ENCODE peak calls at places on chromosome 14, in nine cellular contexts. One of them, this sample, is unnamed.

GRCh38 chr14:68770553-68771286 is 22.1 kb downstream of the ZFP36L1 start:
- DNase-seq in WERI-Rb-1: no peak
- DNase-seq in NCI-H345: no peak
- DNase-seq in GM04503: no peak
- DNase-seq in T-cell: no peak
- DNase-seq in T-helper 1 cell: no peak
- DNase-seq in OCI-LY7: no peak
- DNase-seq in astrocyte of the spinal cord: no peak
- DNase-seq in activated gamma-delta T cell treated with anti-CD3 and anti-CD28 coated beads, Interleukin-2, amount 50 U/mL, for 16 hours: no peak
- DNase-seq in this sample: no peak

GRCh38 chr14:91413547-91414474 is 3.8 kb downstream of the CCDC88C start:
- DNase-seq in WERI-Rb-1: peak; percentile 15
- DNase-seq in NCI-H345: peak; percentile 90
- DNase-seq in GM04503: no peak
- DNase-seq in T-cell: peak; percentile 34
- DNase-seq in T-helper 1 cell: peak; percentile 68
- DNase-seq in OCI-LY7: peak; percentile 51
- DNase-seq in astrocyte of the spinal cord: no peak
- DNase-seq in activated gamma-delta T cell treated with anti-CD3 and anti-CD28 coated beads, Interleukin-2, amount 50 U/mL, for 16 hours: no peak
- DNase-seq in this sample: no peak

GRCh38 chr14:95014036-95014435 is 143.3 kb downstream of the DICER1 start:
- DNase-seq in WERI-Rb-1: no peak
- DNase-seq in NCI-H345: no peak
- DNase-seq in GM04503: no peak
- DNase-seq in T-cell: no peak
- DNase-seq in T-helper 1 cell: no peak
- DNase-seq in OCI-LY7: no peak
- DNase-seq in astrocyte of the spinal cord: no peak
- DNase-seq in activated gamma-delta T cell treated with anti-CD3 and anti-CD28 coated beads, Interleukin-2, amount 50 U/mL, for 16 hours: no peak
- DNase-seq in this sample: no peak

GRCh38 chr14:95776798-95777615 is 63.1 kb upstream of the TCL1A start:
- DNase-seq in WERI-Rb-1: no peak
- DNase-seq in NCI-H345: peak; percentile 79
- DNase-seq in GM04503: no peak
- DNase-seq in T-cell: no peak
- DNase-seq in T-helper 1 cell: no peak
- DNase-seq in OCI-LY7: no peak
- DNase-seq in astrocyte of the spinal cord: no peak
- DNase-seq in activated gamma-delta T cell treated with anti-CD3 and anti-CD28 coated beads, Interleukin-2, amount 50 U/mL, for 16 hours: no peak
- DNase-seq in this sample: no peak

GRCh38 chr14:35155962-35156361 is 33.6 kb downstream of the PRORP start:
- DNase-seq in WERI-Rb-1: no peak
- DNase-seq in NCI-H345: no peak
- DNase-seq in GM04503: no peak
- DNase-seq in T-cell: no peak
- DNase-seq in T-helper 1 cell: no peak
- DNase-seq in OCI-LY7: peak; percentile 33
- DNase-seq in astrocyte of the spinal cord: peak; percentile 50
- DNase-seq in activated gamma-delta T cell treated with anti-CD3 and anti-CD28 coated beads, Interleukin-2, amount 50 U/mL, for 16 hours: no peak
- DNase-seq in this sample: no peak

GRCh38 chr14:106141242-106142220 is 615.1 kb downstream of the TMEM121 start:
- DNase-seq in WERI-Rb-1: peak; percentile 17
- DNase-seq in NCI-H345: no peak
- DNase-seq in GM04503: no peak
- DNase-seq in T-cell: no peak
- DNase-seq in T-helper 1 cell: peak; percentile 49
- DNase-seq in OCI-LY7: no peak
- DNase-seq in astrocyte of the spinal cord: no peak
- DNase-seq in activated gamma-delta T cell treated with anti-CD3 and anti-CD28 coated beads, Interleukin-2, amount 50 U/mL, for 16 hours: no peak
- DNase-seq in this sample: no peak

GRCh38 chr14:89616425-89617141 is 199.6 kb upstream of the FOXN3 start:
- DNase-seq in WERI-Rb-1: no peak
- DNase-seq in NCI-H345: peak; percentile 6
- DNase-seq in GM04503: peak; percentile 11
- DNase-seq in T-cell: peak; percentile 34
- DNase-seq in T-helper 1 cell: peak; percentile 37
- DNase-seq in OCI-LY7: peak; percentile 67
- DNase-seq in astrocyte of the spinal cord: peak; percentile 24
- DNase-seq in activated gamma-delta T cell treated with anti-CD3 and anti-CD28 coated beads, Interleukin-2, amount 50 U/mL, for 16 hours: peak; percentile 23
- DNase-seq in this sample: peak; percentile 69

GRCh38 chr14:102086972-102087761 is at the start of gene HSP90AA1:
- DNase-seq in WERI-Rb-1: peak; percentile 91
- DNase-seq in NCI-H345: peak; percentile 96
- DNase-seq in GM04503: peak; percentile 45
- DNase-seq in T-cell: peak; percentile 94
- DNase-seq in T-helper 1 cell: peak; percentile 89
- DNase-seq in OCI-LY7: peak; percentile 95
- DNase-seq in astrocyte of the spinal cord: peak; percentile 92
- DNase-seq in activated gamma-delta T cell treated with anti-CD3 and anti-CD28 coated beads, Interleukin-2, amount 50 U/mL, for 16 hours: peak; percentile 93
- DNase-seq in this sample: peak; percentile 94

GRCh38 chr14:101862177-101862576 is 100.7 kb downstream of the PPP2R5C start:
- DNase-seq in WERI-Rb-1: no peak
- DNase-seq in NCI-H345: no peak
- DNase-seq in GM04503: no peak
- DNase-seq in T-cell: no peak
- DNase-seq in T-helper 1 cell: no peak
- DNase-seq in OCI-LY7: no peak
- DNase-seq in astrocyte of the spinal cord: peak; percentile 62
- DNase-seq in activated gamma-delta T cell treated with anti-CD3 and anti-CD28 coated beads, Interleukin-2, amount 50 U/mL, for 16 hours: no peak
- DNase-seq in this sample: no peak

GRCh38 chr14:105108516-105108864 is 43.3 kb upstream of the GPR132 start:
- DNase-seq in WERI-Rb-1: no peak
- DNase-seq in NCI-H345: no peak
- DNase-seq in GM04503: no peak
- DNase-seq in T-cell: no peak
- DNase-seq in T-helper 1 cell: no peak
- DNase-seq in OCI-LY7: no peak
- DNase-seq in astrocyte of the spinal cord: no peak
- DNase-seq in activated gamma-delta T cell treated with anti-CD3 and anti-CD28 coated beads, Interleukin-2, amount 50 U/mL, for 16 hours: no peak
- DNase-seq in this sample: no peak

GRCh38 chr14:31657917-31658316 is 96.7 kb downstream of the NUBPL start:
- DNase-seq in WERI-Rb-1: no peak
- DNase-seq in NCI-H345: no peak
- DNase-seq in GM04503: no peak
- DNase-seq in T-cell: no peak
- DNase-seq in T-helper 1 cell: no peak
- DNase-seq in OCI-LY7: no peak
- DNase-seq in astrocyte of the spinal cord: no peak
- DNase-seq in activated gamma-delta T cell treated with anti-CD3 and anti-CD28 coated beads, Interleukin-2, amount 50 U/mL, for 16 hours: no peak
- DNase-seq in this sample: no peak

GRCh38 chr14:105059035-105059916 is 6.0 kb downstream of the GPR132 start:
- DNase-seq in WERI-Rb-1: no peak
- DNase-seq in NCI-H345: no peak
- DNase-seq in GM04503: no peak
- DNase-seq in T-cell: peak; percentile 72
- DNase-seq in T-helper 1 cell: no peak
- DNase-seq in OCI-LY7: no peak
- DNase-seq in astrocyte of the spinal cord: no peak
- DNase-seq in activated gamma-delta T cell treated with anti-CD3 and anti-CD28 coated beads, Interleukin-2, amount 50 U/mL, for 16 hours: no peak
- DNase-seq in this sample: peak; percentile 44

GRCh38 chr14:77593501-77593911 is 22.9 kb downstream of the SPTLC2 start:
- DNase-seq in WERI-Rb-1: no peak
- DNase-seq in NCI-H345: no peak
- DNase-seq in GM04503: no peak
- DNase-seq in T-cell: no peak
- DNase-seq in T-helper 1 cell: no peak
- DNase-seq in OCI-LY7: peak; percentile 89
- DNase-seq in astrocyte of the spinal cord: peak; percentile 45
- DNase-seq in activated gamma-delta T cell treated with anti-CD3 and anti-CD28 coated beads, Interleukin-2, amount 50 U/mL, for 16 hours: no peak
- DNase-seq in this sample: peak; percentile 95

GRCh38 chr14:104604461-104605449 is at the start of gene TMEM179:
- DNase-seq in WERI-Rb-1: peak; percentile 61
- DNase-seq in NCI-H345: peak; percentile 57
- DNase-seq in GM04503: no peak
- DNase-seq in T-cell: no peak
- DNase-seq in T-helper 1 cell: no peak
- DNase-seq in OCI-LY7: no peak
- DNase-seq in astrocyte of the spinal cord: no peak
- DNase-seq in activated gamma-delta T cell treated with anti-CD3 and anti-CD28 coated beads, Interleukin-2, amount 50 U/mL, for 16 hours: no peak
- DNase-seq in this sample: peak; percentile 14

GRCh38 chr14:73759183-73759713 is 45.1 kb upstream of the PNMA1 start:
- DNase-seq in WERI-Rb-1: peak; percentile 64
- DNase-seq in NCI-H345: peak; percentile 78
- DNase-seq in GM04503: no peak
- DNase-seq in T-cell: peak; percentile 46
- DNase-seq in T-helper 1 cell: no peak
- DNase-seq in OCI-LY7: peak; percentile 66
- DNase-seq in astrocyte of the spinal cord: peak; percentile 44
- DNase-seq in activated gamma-delta T cell treated with anti-CD3 and anti-CD28 coated beads, Interleukin-2, amount 50 U/mL, for 16 hours: no peak
- DNase-seq in this sample: no peak

GRCh38 chr14:94612580-94613554 is 676 bp downstream of the SERPINA3 start:
- DNase-seq in WERI-Rb-1: no peak
- DNase-seq in NCI-H345: no peak
- DNase-seq in GM04503: no peak
- DNase-seq in T-cell: no peak
- DNase-seq in T-helper 1 cell: no peak
- DNase-seq in OCI-LY7: no peak
- DNase-seq in astrocyte of the spinal cord: no peak
- DNase-seq in activated gamma-delta T cell treated with anti-CD3 and anti-CD28 coated beads, Interleukin-2, amount 50 U/mL, for 16 hours: no peak
- DNase-seq in this sample: no peak

GRCh38 chr14:54584097-54584496 is 17.2 kb downstream of the SAMD4A start:
- DNase-seq in WERI-Rb-1: no peak
- DNase-seq in NCI-H345: no peak
- DNase-seq in GM04503: no peak
- DNase-seq in T-cell: no peak
- DNase-seq in T-helper 1 cell: no peak
- DNase-seq in OCI-LY7: no peak
- DNase-seq in astrocyte of the spinal cord: no peak
- DNase-seq in activated gamma-delta T cell treated with anti-CD3 and anti-CD28 coated beads, Interleukin-2, amount 50 U/mL, for 16 hours: no peak
- DNase-seq in this sample: no peak

GRCh38 chr14:89479802-89480201 is 62.8 kb upstream of the FOXN3 start:
- DNase-seq in WERI-Rb-1: no peak
- DNase-seq in NCI-H345: no peak
- DNase-seq in GM04503: peak; percentile 7
- DNase-seq in T-cell: no peak
- DNase-seq in T-helper 1 cell: no peak
- DNase-seq in OCI-LY7: no peak
- DNase-seq in astrocyte of the spinal cord: no peak
- DNase-seq in activated gamma-delta T cell treated with anti-CD3 and anti-CD28 coated beads, Interleukin-2, amount 50 U/mL, for 16 hours: no peak
- DNase-seq in this sample: no peak

GRCh38 chr14:64640839-64641238 is 63.4 kb upstream of the PLEKHG3 start:
- DNase-seq in WERI-Rb-1: no peak
- DNase-seq in NCI-H345: no peak
- DNase-seq in GM04503: no peak
- DNase-seq in T-cell: no peak
- DNase-seq in T-helper 1 cell: no peak
- DNase-seq in OCI-LY7: no peak
- DNase-seq in astrocyte of the spinal cord: no peak
- DNase-seq in activated gamma-delta T cell treated with anti-CD3 and anti-CD28 coated beads, Interleukin-2, amount 50 U/mL, for 16 hours: no peak
- DNase-seq in this sample: no peak

GRCh38 chr14:39267592-39268112 is 33.9 kb downstream of the MIA2 start:
- DNase-seq in WERI-Rb-1: no peak
- DNase-seq in NCI-H345: peak; percentile 51
- DNase-seq in GM04503: no peak
- DNase-seq in T-cell: no peak
- DNase-seq in T-helper 1 cell: no peak
- DNase-seq in OCI-LY7: peak; percentile 76
- DNase-seq in astrocyte of the spinal cord: peak; percentile 28
- DNase-seq in activated gamma-delta T cell treated with anti-CD3 and anti-CD28 coated beads, Interleukin-2, amount 50 U/mL, for 16 hours: no peak
- DNase-seq in this sample: no peak

GRCh38 chr14:50021261-50021660 is 95.1 kb downstream of the VCPKMT start:
- DNase-seq in WERI-Rb-1: no peak
- DNase-seq in NCI-H345: no peak
- DNase-seq in GM04503: no peak
- DNase-seq in T-cell: no peak
- DNase-seq in T-helper 1 cell: no peak
- DNase-seq in OCI-LY7: no peak
- DNase-seq in astrocyte of the spinal cord: no peak
- DNase-seq in activated gamma-delta T cell treated with anti-CD3 and anti-CD28 coated beads, Interleukin-2, amount 50 U/mL, for 16 hours: no peak
- DNase-seq in this sample: no peak

GRCh38 chr14:68364823-68365222 is 428.0 kb downstream of the ZFP36L1 start:
- DNase-seq in WERI-Rb-1: no peak
- DNase-seq in NCI-H345: no peak
- DNase-seq in GM04503: no peak
- DNase-seq in T-cell: no peak
- DNase-seq in T-helper 1 cell: no peak
- DNase-seq in OCI-LY7: no peak
- DNase-seq in astrocyte of the spinal cord: no peak
- DNase-seq in activated gamma-delta T cell treated with anti-CD3 and anti-CD28 coated beads, Interleukin-2, amount 50 U/mL, for 16 hours: no peak
- DNase-seq in this sample: no peak

GRCh38 chr14:30840086-30840779 is 34.1 kb upstream of the COCH start:
- DNase-seq in WERI-Rb-1: no peak
- DNase-seq in NCI-H345: no peak
- DNase-seq in GM04503: no peak
- DNase-seq in T-cell: no peak
- DNase-seq in T-helper 1 cell: no peak
- DNase-seq in OCI-LY7: no peak
- DNase-seq in astrocyte of the spinal cord: no peak
- DNase-seq in activated gamma-delta T cell treated with anti-CD3 and anti-CD28 coated beads, Interleukin-2, amount 50 U/mL, for 16 hours: no peak
- DNase-seq in this sample: no peak

GRCh38 chr14:89417469-89418225 is 614 bp upstream of the FOXN3 start:
- DNase-seq in WERI-Rb-1: peak; percentile 53
- DNase-seq in NCI-H345: peak; percentile 81
- DNase-seq in GM04503: no peak
- DNase-seq in T-cell: peak; percentile 44
- DNase-seq in T-helper 1 cell: peak; percentile 38
- DNase-seq in OCI-LY7: peak; percentile 86
- DNase-seq in astrocyte of the spinal cord: peak; percentile 50
- DNase-seq in activated gamma-delta T cell treated with anti-CD3 and anti-CD28 coated beads, Interleukin-2, amount 50 U/mL, for 16 hours: peak; percentile 42
- DNase-seq in this sample: peak; percentile 85

GRCh38 chr14:39395555-39396254 is 36.5 kb downstream of the FBXO33 start:
- DNase-seq in WERI-Rb-1: no peak
- DNase-seq in NCI-H345: no peak
- DNase-seq in GM04503: no peak
- DNase-seq in T-cell: no peak
- DNase-seq in T-helper 1 cell: no peak
- DNase-seq in OCI-LY7: no peak
- DNase-seq in astrocyte of the spinal cord: peak; percentile 38
- DNase-seq in activated gamma-delta T cell treated with anti-CD3 and anti-CD28 coated beads, Interleukin-2, amount 50 U/mL, for 16 hours: no peak
- DNase-seq in this sample: no peak

GRCh38 chr14:62347658-62348057 is 585.4 kb downstream of the SNAPC1 start:
- DNase-seq in WERI-Rb-1: no peak
- DNase-seq in NCI-H345: no peak
- DNase-seq in GM04503: no peak
- DNase-seq in T-cell: no peak
- DNase-seq in T-helper 1 cell: no peak
- DNase-seq in OCI-LY7: no peak
- DNase-seq in astrocyte of the spinal cord: no peak
- DNase-seq in activated gamma-delta T cell treated with anti-CD3 and anti-CD28 coated beads, Interleukin-2, amount 50 U/mL, for 16 hours: no peak
- DNase-seq in this sample: no peak

GRCh38 chr14:89899917-89900680 is 54.4 kb downstream of the EFCAB11 start:
- DNase-seq in WERI-Rb-1: peak; percentile 18
- DNase-seq in NCI-H345: no peak
- DNase-seq in GM04503: no peak
- DNase-seq in T-cell: no peak
- DNase-seq in T-helper 1 cell: no peak
- DNase-seq in OCI-LY7: peak; percentile 37
- DNase-seq in astrocyte of the spinal cord: peak; percentile 32
- DNase-seq in activated gamma-delta T cell treated with anti-CD3 and anti-CD28 coated beads, Interleukin-2, amount 50 U/mL, for 16 hours: no peak
- DNase-seq in this sample: peak; percentile 20

GRCh38 chr14:37595809-37596595 is 573 bp downstream of the TTC6 start:
- DNase-seq in WERI-Rb-1: peak; percentile 71
- DNase-seq in NCI-H345: peak; percentile 97
- DNase-seq in GM04503: no peak
- DNase-seq in T-cell: no peak
- DNase-seq in T-helper 1 cell: no peak
- DNase-seq in OCI-LY7: no peak
- DNase-seq in astrocyte of the spinal cord: no peak
- DNase-seq in activated gamma-delta T cell treated with anti-CD3 and anti-CD28 coated beads, Interleukin-2, amount 50 U/mL, for 16 hours: no peak
- DNase-seq in this sample: peak; percentile 90

GRCh38 chr14:57069702-57070101 is 199.0 kb downstream of the EXOC5 start:
- DNase-seq in WERI-Rb-1: no peak
- DNase-seq in NCI-H345: peak; percentile 41
- DNase-seq in GM04503: no peak
- DNase-seq in T-cell: no peak
- DNase-seq in T-helper 1 cell: no peak
- DNase-seq in OCI-LY7: no peak
- DNase-seq in astrocyte of the spinal cord: no peak
- DNase-seq in activated gamma-delta T cell treated with anti-CD3 and anti-CD28 coated beads, Interleukin-2, amount 50 U/mL, for 16 hours: no peak
- DNase-seq in this sample: no peak

GRCh38 chr14:89013698-89014569 is 189.5 kb downstream of the TTC8 start:
- DNase-seq in WERI-Rb-1: no peak
- DNase-seq in NCI-H345: peak; percentile 78
- DNase-seq in GM04503: no peak
- DNase-seq in T-cell: no peak
- DNase-seq in T-helper 1 cell: no peak
- DNase-seq in OCI-LY7: no peak
- DNase-seq in astrocyte of the spinal cord: no peak
- DNase-seq in activated gamma-delta T cell treated with anti-CD3 and anti-CD28 coated beads, Interleukin-2, amount 50 U/mL, for 16 hours: no peak
- DNase-seq in this sample: no peak

GRCh38 chr14:76138119-76138757 is 13.5 kb upstream of the GPATCH2L start:
- DNase-seq in WERI-Rb-1: no peak
- DNase-seq in NCI-H345: no peak
- DNase-seq in GM04503: no peak
- DNase-seq in T-cell: no peak
- DNase-seq in T-helper 1 cell: no peak
- DNase-seq in OCI-LY7: no peak
- DNase-seq in astrocyte of the spinal cord: no peak
- DNase-seq in activated gamma-delta T cell treated with anti-CD3 and anti-CD28 coated beads, Interleukin-2, amount 50 U/mL, for 16 hours: no peak
- DNase-seq in this sample: no peak